ENCODE peak calls at places on chromosomes 13 and 19, in seven cellular contexts. One of them, this sample, is unnamed.

GRCh38 chr13:26342898-26343297 is 89.0 kb downstream of the CDK8 start:
- DNase-seq in WERI-Rb-1: peak; percentile 81
- DNase-seq in lower leg skin: no peak
- DNase-seq in AG09309: no peak
- DNase-seq in AG04449: no peak
- DNase-seq in WTC11: no peak
- DNase-seq in breast epithelium: no peak
- DNase-seq in this sample: no peak

GRCh38 chr19:57434386-57435061 is 601 bp upstream of the ZNF749 start:
- DNase-seq in WERI-Rb-1: no peak
- DNase-seq in lower leg skin: no peak
- DNase-seq in AG09309: no peak
- DNase-seq in AG04449: no peak
- DNase-seq in WTC11: peak; percentile 34
- DNase-seq in breast epithelium: no peak
- DNase-seq in this sample: no peak

GRCh38 chr19:48608798-48609263 is 2.3 kb downstream of the SPACA4 start:
- DNase-seq in WERI-Rb-1: peak; percentile 66
- DNase-seq in lower leg skin: no peak
- DNase-seq in AG09309: no peak
- DNase-seq in AG04449: no peak
- DNase-seq in WTC11: peak; percentile 63
- DNase-seq in breast epithelium: no peak
- DNase-seq in this sample: peak; percentile 86

GRCh38 chr13:80151016-80151415 is 189.9 kb downstream of the SPRY2 start:
- DNase-seq in WERI-Rb-1: no peak
- DNase-seq in lower leg skin: no peak
- DNase-seq in AG09309: no peak
- DNase-seq in AG04449: no peak
- DNase-seq in WTC11: no peak
- DNase-seq in breast epithelium: no peak
- DNase-seq in this sample: no peak

GRCh38 chr19:55115446-55116065 is 1.9 kb downstream of the PPP1R12C start:
- DNase-seq in WERI-Rb-1: no peak
- DNase-seq in lower leg skin: no peak
- DNase-seq in AG09309: no peak
- DNase-seq in AG04449: no peak
- DNase-seq in WTC11: no peak
- DNase-seq in breast epithelium: no peak
- DNase-seq in this sample: no peak

GRCh38 chr13:52669677-52670076 is 17.0 kb downstream of the SUGT1 start:
- DNase-seq in WERI-Rb-1: no peak
- DNase-seq in lower leg skin: no peak
- DNase-seq in AG09309: no peak
- DNase-seq in AG04449: no peak
- DNase-seq in WTC11: no peak
- DNase-seq in breast epithelium: no peak
- DNase-seq in this sample: no peak

GRCh38 chr13:94309576-94309975 is 169.9 kb downstream of the DCT start:
- DNase-seq in WERI-Rb-1: no peak
- DNase-seq in lower leg skin: no peak
- DNase-seq in AG09309: no peak
- DNase-seq in AG04449: no peak
- DNase-seq in WTC11: no peak
- DNase-seq in breast epithelium: no peak
- DNase-seq in this sample: no peak

GRCh38 chr13:78589206-78589605 is 14.1 kb downstream of the POU4F1 start:
- DNase-seq in WERI-Rb-1: no peak
- DNase-seq in lower leg skin: no peak
- DNase-seq in AG09309: no peak
- DNase-seq in AG04449: no peak
- DNase-seq in WTC11: peak; percentile 85
- DNase-seq in breast epithelium: no peak
- DNase-seq in this sample: peak; percentile 34

GRCh38 chr13:86933676-86934075 is 737.5 kb upstream of the SLITRK5 start:
- DNase-seq in WERI-Rb-1: no peak
- DNase-seq in lower leg skin: no peak
- DNase-seq in AG09309: no peak
- DNase-seq in AG04449: no peak
- DNase-seq in WTC11: no peak
- DNase-seq in breast epithelium: no peak
- DNase-seq in this sample: no peak

GRCh38 chr19:16541526-16542044 is 652 bp downstream of the CHERP start:
- DNase-seq in WERI-Rb-1: no peak
- DNase-seq in lower leg skin: no peak
- DNase-seq in AG09309: no peak
- DNase-seq in AG04449: no peak
- DNase-seq in WTC11: no peak
- DNase-seq in breast epithelium: no peak
- DNase-seq in this sample: no peak

GRCh38 chr19:46015961-46016425 is 6.9 kb downstream of the PGLYRP1 start:
- DNase-seq in WERI-Rb-1: no peak
- DNase-seq in lower leg skin: no peak
- DNase-seq in AG09309: no peak
- DNase-seq in AG04449: no peak
- DNase-seq in WTC11: no peak
- DNase-seq in breast epithelium: no peak
- DNase-seq in this sample: peak; percentile 72

GRCh38 chr13:93344048-93344447 is 117.4 kb downstream of the GPC6 start:
- DNase-seq in WERI-Rb-1: peak; percentile 62
- DNase-seq in lower leg skin: no peak
- DNase-seq in AG09309: no peak
- DNase-seq in AG04449: no peak
- DNase-seq in WTC11: no peak
- DNase-seq in breast epithelium: no peak
- DNase-seq in this sample: no peak

GRCh38 chr13:48923376-48923775 is 52.3 kb upstream of the FNDC3A start:
- DNase-seq in WERI-Rb-1: no peak
- DNase-seq in lower leg skin: no peak
- DNase-seq in AG09309: no peak
- DNase-seq in AG04449: no peak
- DNase-seq in WTC11: no peak
- DNase-seq in breast epithelium: no peak
- DNase-seq in this sample: no peak

GRCh38 chr19:55333870-55334269 is 5.8 kb upstream of the KMT5C start:
- DNase-seq in WERI-Rb-1: no peak
- DNase-seq in lower leg skin: no peak
- DNase-seq in AG09309: no peak
- DNase-seq in AG04449: no peak
- DNase-seq in WTC11: no peak
- DNase-seq in breast epithelium: no peak
- DNase-seq in this sample: no peak

GRCh38 chr13:106182404-106182803 is 353.1 kb downstream of the EFNB2 start:
- DNase-seq in WERI-Rb-1: no peak
- DNase-seq in lower leg skin: no peak
- DNase-seq in AG09309: peak; percentile 77
- DNase-seq in AG04449: peak; percentile 78
- DNase-seq in WTC11: no peak
- DNase-seq in breast epithelium: no peak
- DNase-seq in this sample: no peak

GRCh38 chr19:1471514-1472107 is 7.4 kb downstream of the C19orf25 start:
- DNase-seq in WERI-Rb-1: no peak
- DNase-seq in lower leg skin: no peak
- DNase-seq in AG09309: no peak
- DNase-seq in AG04449: no peak
- DNase-seq in WTC11: no peak
- DNase-seq in breast epithelium: no peak
- DNase-seq in this sample: no peak

GRCh38 chr19:55305491-55305890 is 19.6 kb downstream of the TMEM150B start:
- DNase-seq in WERI-Rb-1: peak; percentile 60
- DNase-seq in lower leg skin: no peak
- DNase-seq in AG09309: no peak
- DNase-seq in AG04449: no peak
- DNase-seq in WTC11: peak; percentile 75
- DNase-seq in breast epithelium: no peak
- DNase-seq in this sample: peak; percentile 83

GRCh38 chr19:30222428-30222873 is 149.7 kb upstream of the ZNF536 start:
- DNase-seq in WERI-Rb-1: no peak
- DNase-seq in lower leg skin: peak; percentile 69
- DNase-seq in AG09309: no peak
- DNase-seq in AG04449: no peak
- DNase-seq in WTC11: peak; percentile 76
- DNase-seq in breast epithelium: no peak
- DNase-seq in this sample: peak; percentile 76

GRCh38 chr19:50870417-50871089 is 2.7 kb upstream of the KLK2 start:
- DNase-seq in WERI-Rb-1: peak; percentile 77
- DNase-seq in lower leg skin: no peak
- DNase-seq in AG09309: no peak
- DNase-seq in AG04449: no peak
- DNase-seq in WTC11: peak; percentile 44
- DNase-seq in breast epithelium: no peak
- DNase-seq in this sample: no peak

GRCh38 chr13:101730420-101731000 is 278.0 kb downstream of the ITGBL1 start:
- DNase-seq in WERI-Rb-1: no peak
- DNase-seq in lower leg skin: no peak
- DNase-seq in AG09309: no peak
- DNase-seq in AG04449: no peak
- DNase-seq in WTC11: no peak
- DNase-seq in breast epithelium: no peak
- DNase-seq in this sample: no peak

DNA sequence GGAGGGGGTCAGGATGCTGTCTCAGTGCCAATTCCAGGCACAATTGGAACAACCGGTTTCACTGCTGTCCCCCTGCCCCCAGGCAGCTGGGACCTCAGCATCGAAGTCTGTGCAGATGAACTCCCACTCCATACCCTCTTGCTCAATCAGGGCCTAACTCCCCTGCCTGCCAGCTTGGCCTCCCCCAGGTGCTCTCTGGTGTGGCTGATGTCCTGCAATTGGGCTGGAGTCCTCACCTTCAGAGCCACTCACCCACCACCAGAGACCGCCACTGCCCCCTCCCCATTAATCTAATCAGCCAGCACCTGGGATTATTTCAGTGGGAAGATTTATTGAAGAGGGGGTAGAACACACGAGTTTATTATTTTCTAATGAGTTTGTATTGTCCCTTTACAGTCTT is 118.8 kb downstream of the MIPEP start:
- DNase-seq in WERI-Rb-1: peak; percentile 64
- DNase-seq in lower leg skin: no peak
- DNase-seq in AG09309: no peak
- DNase-seq in AG04449: no peak
- DNase-seq in WTC11: peak; percentile 38
- DNase-seq in breast epithelium: no peak
- DNase-seq in this sample: no peak
- TF ChIP-seq CTCF in WERI-Rb-1: peak; percentile 57
- TF ChIP-seq CTCF in lower leg skin: no peak
- TF ChIP-seq CTCF in AG09309: no peak
- TF ChIP-seq CTCF in AG04449: no peak
- TF ChIP-seq CTCF in WTC11: peak; percentile 27
- TF ChIP-seq CTCF in breast epithelium: no peak
- TF ChIP-seq CTCF in this sample: no peak

DNA sequence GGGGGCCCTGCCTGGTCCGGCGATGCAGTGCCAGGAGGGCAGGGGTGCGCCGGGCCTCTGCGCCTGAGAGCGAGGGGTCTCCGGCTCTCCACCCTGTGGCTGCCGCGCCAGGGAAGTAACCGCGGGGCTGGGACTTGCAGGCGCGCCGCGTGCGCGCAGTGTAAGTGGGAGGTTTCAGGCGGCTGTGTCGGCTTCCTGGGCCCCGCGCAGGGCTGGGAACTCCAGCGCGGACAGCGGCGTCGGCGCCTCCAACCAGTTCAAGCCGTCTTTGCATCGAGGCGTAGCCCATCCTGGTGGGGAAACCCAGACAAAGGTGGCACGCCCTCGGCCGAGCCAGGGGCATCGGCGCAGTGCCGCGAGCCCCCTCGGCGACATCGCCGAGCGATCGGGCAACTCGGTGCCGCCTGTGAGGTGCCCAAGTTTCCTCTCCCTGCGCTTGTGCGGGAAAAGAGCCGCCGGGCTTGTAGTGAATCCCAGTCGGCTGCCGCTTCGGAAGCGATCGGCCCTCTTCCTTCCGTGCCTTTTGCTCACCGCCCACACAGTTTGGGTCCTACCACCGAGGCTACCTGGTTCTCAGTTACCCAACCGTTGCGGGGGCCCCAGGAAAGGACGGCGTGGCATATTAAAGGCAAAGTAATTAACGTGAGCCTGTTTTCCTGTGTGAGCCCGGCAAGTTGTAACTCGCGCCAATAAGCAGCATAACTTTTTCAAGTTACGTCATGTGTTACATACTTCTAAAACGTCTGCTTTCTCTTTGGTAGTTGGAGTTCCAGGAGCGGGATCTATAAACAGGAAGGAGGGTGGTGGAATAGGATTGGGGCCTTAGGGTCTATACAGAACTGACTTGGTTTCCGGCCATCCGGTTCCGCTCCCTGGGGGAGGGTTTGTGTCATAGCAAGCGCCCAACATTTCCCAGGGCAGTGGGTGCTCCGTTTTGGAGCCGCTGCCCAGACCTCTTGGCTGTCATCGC is 1.2 kb downstream of the LRCH1 start:
- DNase-seq in WERI-Rb-1: peak; percentile 76
- DNase-seq in lower leg skin: peak; percentile 94
- DNase-seq in AG09309: no peak
- DNase-seq in AG04449: no peak
- DNase-seq in WTC11: peak; percentile 48
- DNase-seq in breast epithelium: peak; percentile 69
- DNase-seq in this sample: peak; percentile 75
- TF ChIP-seq CTCF in WERI-Rb-1: peak; percentile 41
- TF ChIP-seq CTCF in lower leg skin: no peak
- TF ChIP-seq CTCF in AG09309: peak; percentile 12
- TF ChIP-seq CTCF in AG04449: peak; percentile 34
- TF ChIP-seq CTCF in WTC11: no peak
- TF ChIP-seq CTCF in breast epithelium: peak; percentile 24
- TF ChIP-seq CTCF in this sample: no peak

GRCh38 chr13:99734013-99734693 is 232.9 kb downstream of the TM9SF2 start:
- DNase-seq in WERI-Rb-1: no peak
- DNase-seq in lower leg skin: peak; percentile 4
- DNase-seq in AG09309: no peak
- DNase-seq in AG04449: no peak
- DNase-seq in WTC11: no peak
- DNase-seq in breast epithelium: no peak
- DNase-seq in this sample: no peak
- TF ChIP-seq CTCF in WERI-Rb-1: no peak
- TF ChIP-seq CTCF in lower leg skin: no peak
- TF ChIP-seq CTCF in AG09309: no peak
- TF ChIP-seq CTCF in AG04449: no peak
- TF ChIP-seq CTCF in WTC11: no peak
- TF ChIP-seq CTCF in breast epithelium: no peak
- TF ChIP-seq CTCF in this sample: no peak

DNA sequence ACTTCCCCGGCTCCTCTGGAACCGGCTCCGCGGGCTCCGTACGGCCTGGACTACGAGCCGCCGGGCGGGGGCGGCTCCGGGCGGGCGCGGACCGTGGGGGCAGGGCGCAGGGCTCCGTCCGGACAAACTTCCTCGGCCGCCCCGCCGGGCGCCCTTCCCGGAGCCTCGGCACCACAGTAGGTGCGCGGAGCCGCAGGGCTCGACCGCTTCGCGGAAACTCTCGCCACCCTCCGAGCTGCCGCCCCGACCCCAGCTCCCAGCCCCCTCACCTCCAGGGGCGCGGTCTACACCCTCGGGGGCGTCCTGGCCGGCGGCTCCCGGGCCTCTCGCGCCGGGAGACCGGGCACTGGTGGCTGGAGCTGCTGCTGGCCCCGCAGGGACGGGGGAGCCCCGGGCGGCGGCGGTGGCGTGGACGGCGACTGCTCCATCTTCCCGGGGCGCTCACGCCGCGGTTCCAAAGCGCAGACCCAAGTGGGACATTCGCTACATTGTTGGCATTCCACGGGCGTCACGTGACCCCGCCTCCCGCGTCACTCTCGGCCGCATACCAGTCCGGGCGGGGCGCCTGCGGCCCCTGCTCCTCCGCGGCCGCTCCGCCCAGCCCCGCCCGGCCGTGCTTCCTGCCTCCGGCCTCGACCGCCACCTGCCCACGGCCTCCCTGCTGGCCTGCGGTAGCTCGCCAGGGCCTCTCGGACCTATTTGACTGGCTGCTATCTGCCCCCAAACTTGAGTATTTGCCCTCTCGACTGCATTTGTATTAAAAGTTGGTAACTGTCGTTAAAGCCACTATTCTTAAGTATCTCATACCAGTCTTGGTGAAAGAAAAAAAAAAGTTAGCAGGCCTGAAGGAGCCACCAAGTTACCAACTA is at the start of gene LATS2:
- DNase-seq in WERI-Rb-1: peak; percentile 93
- DNase-seq in lower leg skin: peak; percentile 99
- DNase-seq in AG09309: peak; percentile 82
- DNase-seq in AG04449: peak; percentile 70
- DNase-seq in WTC11: peak; percentile 98
- DNase-seq in breast epithelium: peak; percentile 95
- DNase-seq in this sample: peak; percentile 95
- TF ChIP-seq CTCF in WERI-Rb-1: peak; percentile 18
- TF ChIP-seq CTCF in lower leg skin: no peak
- TF ChIP-seq CTCF in AG09309: peak; percentile 12
- TF ChIP-seq CTCF in AG04449: peak; percentile 37
- TF ChIP-seq CTCF in WTC11: no peak
- TF ChIP-seq CTCF in breast epithelium: peak; percentile 11
- TF ChIP-seq CTCF in this sample: no peak

This sample was measured in GM20000.